ENCODE peak calls at places on chromosomes 13 and 19, in eight cellular contexts. One of them, this sample, is unnamed.

GRCh38 chr19:46979770-46980105 is 39.9 kb upstream of the NPAS1 start:
- DNase-seq in GM12864: no peak
- DNase-seq in stomach: no peak
- DNase-seq in breast epithelium: no peak
- DNase-seq in tibial artery: peak
- DNase-seq in fibroblast of lung: no peak
- DNase-seq in cardiac muscle cell: no peak
- DNase-seq in retinal pigment epithelial cell: no peak
- DNase-seq in this sample: peak

GRCh38 chr13:101149735-101150380 is 266.4 kb downstream of the NALCN start:
- DNase-seq in cardiac muscle cell: peak
- DNase-seq in fibroblast of lung: peak
- DNase-seq in stomach: no peak
- DNase-seq in tibial artery: no peak
- DNase-seq in breast epithelium: no peak
- DNase-seq in retinal pigment epithelial cell: no peak
- DNase-seq in GM12864: no peak
- DNase-seq in this sample: no peak

GRCh38 chr13:80012281-80012680 is 328.6 kb downstream of the SPRY2 start:
- DNase-seq in GM12864: peak
- DNase-seq in cardiac muscle cell: peak
- DNase-seq in stomach: no peak
- DNase-seq in tibial artery: no peak
- DNase-seq in retinal pigment epithelial cell: no peak
- DNase-seq in breast epithelium: no peak
- DNase-seq in fibroblast of lung: peak
- DNase-seq in this sample: no peak

GRCh38 chr13:41960195-41960699 is 662 bp downstream of the VWA8 start:
- DNase-seq in stomach: no peak
- DNase-seq in retinal pigment epithelial cell: no peak
- DNase-seq in cardiac muscle cell: peak
- DNase-seq in breast epithelium: no peak
- DNase-seq in tibial artery: no peak
- DNase-seq in GM12864: no peak
- DNase-seq in fibroblast of lung: peak
- DNase-seq in this sample: no peak

GRCh38 chr13:28611654-28612131 is 47.2 kb upstream of the POMP start:
- DNase-seq in GM12864: no peak
- DNase-seq in fibroblast of lung: peak
- DNase-seq in cardiac muscle cell: peak
- DNase-seq in breast epithelium: no peak
- DNase-seq in retinal pigment epithelial cell: no peak
- DNase-seq in stomach: no peak
- DNase-seq in tibial artery: no peak
- DNase-seq in this sample: no peak

GRCh38 chr19:35995655-35995993 is 636 bp downstream of the SDHAF1 start:
- DNase-seq in retinal pigment epithelial cell: no peak
- DNase-seq in tibial artery: peak
- DNase-seq in fibroblast of lung: peak
- DNase-seq in GM12864: no peak
- DNase-seq in cardiac muscle cell: peak
- DNase-seq in stomach: no peak
- DNase-seq in breast epithelium: no peak
- DNase-seq in this sample: peak

GRCh38 chr13:72763411-72763810 is 18.3 kb downstream of the DIS3 start:
- DNase-seq in tibial artery: no peak
- DNase-seq in GM12864: no peak
- DNase-seq in cardiac muscle cell: peak
- DNase-seq in breast epithelium: no peak
- DNase-seq in fibroblast of lung: peak
- DNase-seq in stomach: no peak
- DNase-seq in retinal pigment epithelial cell: no peak
- DNase-seq in this sample: no peak

GRCh38 chr19:19214892-19215291 is 3.1 kb downstream of the NCAN start:
- DNase-seq in stomach: no peak
- DNase-seq in fibroblast of lung: peak
- DNase-seq in GM12864: no peak
- DNase-seq in retinal pigment epithelial cell: no peak
- DNase-seq in breast epithelium: no peak
- DNase-seq in tibial artery: no peak
- DNase-seq in cardiac muscle cell: peak
- DNase-seq in this sample: no peak

GRCh38 chr19:38684862-38685665 is 37.6 kb downstream of the ACTN4 start:
- DNase-seq in tibial artery: no peak
- DNase-seq in breast epithelium: no peak
- DNase-seq in GM12864: no peak
- DNase-seq in retinal pigment epithelial cell: no peak
- DNase-seq in fibroblast of lung: no peak
- DNase-seq in stomach: no peak
- DNase-seq in cardiac muscle cell: no peak
- DNase-seq in this sample: no peak
- H3K4me3 ChIP-seq in tibial artery: no peak
- H3K4me3 ChIP-seq in breast epithelium: no peak
- H3K4me3 ChIP-seq in GM12864: no peak
- H3K4me3 ChIP-seq in retinal pigment epithelial cell: no peak
- H3K4me3 ChIP-seq in fibroblast of lung: no peak
- H3K4me3 ChIP-seq in stomach: no peak
- H3K4me3 ChIP-seq in cardiac muscle cell: no peak
- H3K4me3 ChIP-seq in this sample: no peak

GRCh38 chr19:10289167-10289835 is 451 bp upstream of the ICAM5 start:
- DNase-seq in cardiac muscle cell: peak
- DNase-seq in GM12864: peak
- DNase-seq in retinal pigment epithelial cell: no peak
- DNase-seq in stomach: peak
- DNase-seq in fibroblast of lung: no peak
- DNase-seq in tibial artery: no peak
- DNase-seq in breast epithelium: no peak
- DNase-seq in this sample: no peak
- H3K4me3 ChIP-seq in cardiac muscle cell: peak
- H3K4me3 ChIP-seq in GM12864: peak
- H3K4me3 ChIP-seq in retinal pigment epithelial cell: peak
- H3K4me3 ChIP-seq in stomach: peak
- H3K4me3 ChIP-seq in fibroblast of lung: peak
- H3K4me3 ChIP-seq in tibial artery: peak
- H3K4me3 ChIP-seq in breast epithelium: peak
- H3K4me3 ChIP-seq in this sample: no peak

DNA sequence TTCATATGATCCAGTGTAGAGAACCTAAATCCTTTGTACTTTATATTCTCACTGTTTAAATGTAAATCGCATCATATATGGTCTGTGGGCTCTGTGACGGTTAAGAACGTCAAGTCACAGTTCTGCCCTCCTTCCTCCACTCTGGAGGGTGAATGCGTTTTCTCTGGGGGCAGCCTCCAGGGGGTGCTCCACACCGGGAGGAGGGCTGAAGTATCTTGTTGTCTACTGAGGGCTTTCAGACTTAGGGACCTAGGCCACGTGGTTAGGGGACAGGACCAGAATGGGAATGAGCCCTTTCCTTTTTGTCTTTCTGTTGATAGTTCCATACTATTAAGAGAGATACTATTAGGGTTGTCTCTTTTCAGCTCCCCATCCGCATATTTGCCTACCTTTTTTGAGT is 504.9 kb downstream of the FGF9 start:
- DNase-seq in fibroblast of lung: no peak
- DNase-seq in stomach: no peak
- DNase-seq in tibial artery: no peak
- DNase-seq in breast epithelium: no peak
- DNase-seq in retinal pigment epithelial cell: no peak
- DNase-seq in cardiac muscle cell: no peak
- DNase-seq in GM12864: no peak
- DNase-seq in this sample: no peak
- H3K4me3 ChIP-seq in fibroblast of lung: no peak
- H3K4me3 ChIP-seq in stomach: no peak
- H3K4me3 ChIP-seq in tibial artery: no peak
- H3K4me3 ChIP-seq in breast epithelium: no peak
- H3K4me3 ChIP-seq in retinal pigment epithelial cell: no peak
- H3K4me3 ChIP-seq in cardiac muscle cell: no peak
- H3K4me3 ChIP-seq in GM12864: no peak
- H3K4me3 ChIP-seq in this sample: no peak

GRCh38 chr13:99959538-99960230 is 11.9 kb downstream of the ZIC5 start:
- DNase-seq in GM12864: no peak
- DNase-seq in fibroblast of lung: no peak
- DNase-seq in tibial artery: no peak
- DNase-seq in stomach: peak
- DNase-seq in breast epithelium: no peak
- DNase-seq in retinal pigment epithelial cell: no peak
- DNase-seq in cardiac muscle cell: no peak
- DNase-seq in this sample: no peak
- H3K4me3 ChIP-seq in GM12864: no peak
- H3K4me3 ChIP-seq in fibroblast of lung: no peak
- H3K4me3 ChIP-seq in tibial artery: no peak
- H3K4me3 ChIP-seq in stomach: peak
- H3K4me3 ChIP-seq in breast epithelium: no peak
- H3K4me3 ChIP-seq in retinal pigment epithelial cell: no peak
- H3K4me3 ChIP-seq in cardiac muscle cell: peak
- H3K4me3 ChIP-seq in this sample: no peak